ENCODE peak calls at places on chromosomes 16 and 17, in ten cellular contexts. U is heart left ventricle, F is left lung, N is Peyer's patch, P is thyroid gland, T is AG04450, Z is colonic mucosa, S is prostate gland, Y is heart right ventricle, B is tibial nerve. C is an unnamed sample.

GRCh38 chr16:69481901-69482341 is 57.5 kb downstream of the CYB5B start:
- DNase-seq in U (peak; percentile 91), F (peak; percentile 87), N (no peak), P (peak; percentile 94), T (no peak), Z (peak; percentile 50), S (peak; percentile 93), Y (peak; percentile 89), B (peak; percentile 73), C (peak; percentile 87)

GRCh38 chr17:38510424-38511125 is 82.3 kb downstream of the ARHGAP23 start:
- DNase-seq in U (peak; percentile 66), F (peak; percentile 65), N (no peak), P (peak; percentile 37), T (no peak), Z (no peak), S (no peak), Y (no peak), B (no peak), C (no peak)

GRCh38 chr17:45342306-45342705 is 25.5 kb upstream of the MAP3K14 start:
- DNase-seq in U (no peak), F (no peak), N (no peak), P (no peak), T (no peak), Z (no peak), S (no peak), Y (no peak), B (no peak), C (no peak)

GRCh38 chr16:58127634-58128033 is 1.5 kb downstream of the CFAP20 start:
- DNase-seq in U (no peak), F (no peak), N (no peak), P (no peak), T (no peak), Z (no peak), S (no peak), Y (no peak), B (no peak), C (no peak)

GRCh38 chr17:66398617-66399016 is 96.2 kb downstream of the PRKCA start:
- DNase-seq in U (no peak), F (no peak), N (no peak), P (no peak), T (no peak), Z (no peak), S (no peak), Y (no peak), B (no peak), C (no peak)

GRCh38 chr17:28912281-28912937 is 9.5 kb upstream of the DHRS13 start:
- DNase-seq in U (no peak), F (no peak), N (peak; percentile 64), P (no peak), T (no peak), Z (peak; percentile 74), S (no peak), Y (no peak), B (no peak), C (no peak)

GRCh38 chr17:77110006-77110374 is 30.8 kb upstream of the SEC14L1 start:
- DNase-seq in U (no peak), F (no peak), N (no peak), P (peak; percentile 44), T (no peak), Z (no peak), S (peak; percentile 67), Y (peak; percentile 57), B (no peak), C (no peak)

GRCh38 chr17:81456091-81456490 is 56.5 kb downstream of the ACTG1 start:
- DNase-seq in U (no peak), F (no peak), N (no peak), P (no peak), T (no peak), Z (no peak), S (no peak), Y (no peak), B (no peak), C (no peak)

GRCh38 chr16:57507414-57508083 is 21.3 kb upstream of the DOK4 start:
- DNase-seq in U (peak; percentile 42), F (peak; percentile 35), N (no peak), P (no peak), T (no peak), Z (no peak), S (no peak), Y (no peak), B (no peak), C (no peak)

GRCh38 chr16:86424968-86425367 is 85.4 kb upstream of the FOXF1 start:
- DNase-seq in U (no peak), F (no peak), N (no peak), P (no peak), T (no peak), Z (no peak), S (no peak), Y (no peak), B (no peak), C (no peak)

GRCh38 chr16:88864521-88864920 is 1.9 kb downstream of the PABPN1L start:
- DNase-seq in U (no peak), F (no peak), N (no peak), P (no peak), T (no peak), Z (no peak), S (no peak), Y (no peak), B (no peak), C (no peak)

GRCh38 chr16:88865310-88865709 is 1.1 kb downstream of the PABPN1L start:
- DNase-seq in U (no peak), F (no peak), N (no peak), P (no peak), T (no peak), Z (no peak), S (no peak), Y (no peak), B (no peak), C (no peak)

GRCh38 chr16:88866151-88866920 is at the start of gene PABPN1L:
- DNase-seq in U (no peak), F (no peak), N (no peak), P (no peak), T (no peak), Z (no peak), S (no peak), Y (no peak), B (no peak), C (no peak)

GRCh38 chr16:88864099-88864498 is 2.4 kb downstream of the PABPN1L start:
- DNase-seq in U (no peak), F (no peak), N (no peak), P (no peak), T (no peak), Z (no peak), S (no peak), Y (no peak), B (no peak), C (no peak)

DNA sequence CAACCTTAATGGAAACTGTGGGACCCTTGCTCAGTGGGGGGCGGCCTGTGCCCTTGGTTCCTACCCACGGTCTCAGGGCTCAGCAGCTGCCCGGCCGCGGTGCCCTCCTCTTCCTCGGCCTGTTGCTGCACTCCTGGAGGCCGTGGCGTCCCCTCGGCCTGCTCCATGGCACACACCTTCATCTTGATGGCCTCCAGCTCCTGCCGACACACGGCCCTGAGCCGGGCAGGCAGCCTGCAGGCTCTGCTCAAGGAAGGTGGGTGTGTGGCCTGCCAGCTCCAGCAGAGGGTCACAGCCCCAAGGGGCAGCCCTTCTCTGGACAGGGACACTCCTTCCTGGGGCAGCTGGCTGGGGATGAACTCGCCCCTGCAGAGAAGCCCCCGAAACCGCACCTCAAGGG is 718 bp downstream of the PABPN1L start:
- DNase-seq in U (no peak), F (no peak), N (no peak), P (no peak), T (no peak), Z (no peak), S (no peak), Y (no peak), B (no peak), C (no peak)
- H3K27me3 ChIP-seq in U (peaks cover 3% of the 10 kb centered on the region), F (no peaks in the 10 kb centered on the region), N (no peaks in the 10 kb centered on the region), P (no peaks in the 10 kb centered on the region), T (peaks cover 18% of the 10 kb centered on the region), Z (peaks cover 6% of the 10 kb centered on the region), S (no peaks in the 10 kb centered on the region), Y (peaks cover 11% of the 10 kb centered on the region), B (no peaks in the 10 kb centered on the region), C (no peaks in the 10 kb centered on the region)

GRCh38 chr16:28293589-28293935 is 1.2 kb downstream of the SBK1 start:
- DNase-seq in U (no peak), F (no peak), N (no peak), P (no peak), T (no peak), Z (no peak), S (no peak), Y (no peak), B (no peak), C (no peak)

GRCh38 chr16:28292731-28293588 is 635 bp downstream of the SBK1 start:
- DNase-seq in U (no peak), F (no peak), N (no peak), P (peak; percentile 76), T (no peak), Z (no peak), S (peak; percentile 32), Y (no peak), B (no peak), C (no peak)

GRCh38 chr16:28291651-28292626 is at the start of gene SBK1:
- DNase-seq in U (peak; percentile 84), F (peak; percentile 90), N (peak; percentile 87), P (peak; percentile 84), T (no peak), Z (peak; percentile 76), S (peak; percentile 72), Y (peak; percentile 45), B (peak; percentile 32), C (no peak)

GRCh38 chr16:28295213-28295612 is 2.9 kb downstream of the SBK1 start:
- DNase-seq in U (no peak), F (no peak), N (no peak), P (no peak), T (no peak), Z (no peak), S (no peak), Y (no peak), B (no peak), C (no peak)

GRCh38 chr16:28294201-28294600 is 1.9 kb downstream of the SBK1 start:
- DNase-seq in U (no peak), F (no peak), N (no peak), P (no peak), T (no peak), Z (no peak), S (no peak), Y (no peak), B (no peak), C (no peak)
- H3K4me3 ChIP-seq in U (no peak overlapping the region), F (no peak overlapping the region), N (no peak overlapping the region), P (no peak overlapping the region), T (no peak overlapping the region), Z (no peak overlapping the region), S (no peak overlapping the region), Y (no peak overlapping the region), B (no peak overlapping the region), C (no peak overlapping the region)

DNA sequence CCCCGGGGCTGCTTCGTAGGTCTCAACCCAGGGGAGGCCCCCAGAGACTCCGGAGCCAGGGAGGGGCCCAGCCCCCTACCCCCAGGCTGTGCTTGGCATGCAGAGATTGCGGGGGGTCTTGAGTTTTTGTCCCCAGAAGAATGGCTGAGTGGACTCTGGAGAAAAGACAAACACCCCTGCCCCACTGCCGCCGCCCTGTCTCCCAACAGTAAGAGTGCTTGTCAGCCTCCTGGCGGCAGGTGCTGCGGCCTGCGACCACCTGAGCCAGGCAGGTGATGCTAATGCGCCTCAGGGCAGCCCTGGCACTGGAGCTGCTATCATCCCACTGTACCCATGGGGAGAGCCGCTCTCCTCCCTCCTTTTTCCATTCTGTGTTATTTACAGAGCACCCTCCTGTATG is 2.7 kb upstream of the IL17C start:
- DNase-seq in U (no peak), F (no peak), N (no peak), P (no peak), T (no peak), Z (no peak), S (no peak), Y (no peak), B (no peak), C (no peak)
- H3K27me3 ChIP-seq in U (peaks cover 44% of the 10 kb centered on the region), F (peaks cover 30% of the 10 kb centered on the region), N (no peaks in the 10 kb centered on the region), P (no peaks in the 10 kb centered on the region), T (peaks cover 25% of the 10 kb centered on the region), Z (peaks cover 20% of the 10 kb centered on the region), S (peaks cover 15% of the 10 kb centered on the region), Y (peaks cover 59% of the 10 kb centered on the region), B (no peaks in the 10 kb centered on the region), C (peaks cover 5% of the 10 kb centered on the region)

GRCh38 chr16:88432174-88432573 is 20.9 kb upstream of the ZFPM1 start:
- DNase-seq in U (no peak), F (no peak), N (no peak), P (no peak), T (no peak), Z (no peak), S (no peak), Y (no peak), B (no peak), C (no peak)
- H3K4me3 ChIP-seq in U (no peak overlapping the region), F (no peak overlapping the region), N (no peak overlapping the region), P (no peak overlapping the region), T (no peak overlapping the region), Z (no peak overlapping the region), S (no peak overlapping the region), Y (no peak overlapping the region), B (no peak overlapping the region), C (no peak overlapping the region)